ENCODE peak calls at places on chromosomes 3 and 15, in six cellular contexts. One of them, this sample, is unnamed.

GRCh38 chr3:172658344-172659245 is 52.3 kb downstream of the NCEH1 start:
- DNase-seq in CD8-positive, alpha-beta T cell: no peak
- DNase-seq in kidney: no peak
- DNase-seq in GM20000: no peak
- DNase-seq in IMR-90: peak; percentile 100
- DNase-seq in fibroblast of lung: peak; percentile 96
- DNase-seq in this sample: no peak

GRCh38 chr15:29825205-29825604 is 2.9 kb upstream of the TJP1 start:
- DNase-seq in CD8-positive, alpha-beta T cell: no peak
- DNase-seq in kidney: no peak
- DNase-seq in GM20000: no peak
- DNase-seq in IMR-90: no peak
- DNase-seq in fibroblast of lung: no peak
- DNase-seq in this sample: no peak

GRCh38 chr3:42655331-42655888 is 1.9 kb downstream of the ZBTB47 start:
- DNase-seq in CD8-positive, alpha-beta T cell: peak; percentile 48
- DNase-seq in kidney: peak; percentile 71
- DNase-seq in GM20000: peak; percentile 52
- DNase-seq in IMR-90: no peak
- DNase-seq in fibroblast of lung: peak; percentile 30
- DNase-seq in this sample: no peak

GRCh38 chr3:149611149-149611548 is 46.7 kb downstream of the WWTR1 start:
- DNase-seq in CD8-positive, alpha-beta T cell: no peak
- DNase-seq in kidney: no peak
- DNase-seq in GM20000: no peak
- DNase-seq in IMR-90: no peak
- DNase-seq in fibroblast of lung: no peak
- DNase-seq in this sample: no peak

GRCh38 chr3:18828637-18829036 is 319.7 kb upstream of the KCNH8 start:
- DNase-seq in CD8-positive, alpha-beta T cell: no peak
- DNase-seq in kidney: no peak
- DNase-seq in GM20000: no peak
- DNase-seq in IMR-90: no peak
- DNase-seq in fibroblast of lung: no peak
- DNase-seq in this sample: no peak

GRCh38 chr15:33206366-33206765 is 11.9 kb upstream of the FMN1 start:
- DNase-seq in CD8-positive, alpha-beta T cell: no peak
- DNase-seq in kidney: no peak
- DNase-seq in GM20000: no peak
- DNase-seq in IMR-90: no peak
- DNase-seq in fibroblast of lung: no peak
- DNase-seq in this sample: no peak

GRCh38 chr3:48090166-48090939 is 74.1 kb upstream of the MAP4 start:
- DNase-seq in CD8-positive, alpha-beta T cell: no peak
- DNase-seq in kidney: no peak
- DNase-seq in GM20000: no peak
- DNase-seq in IMR-90: no peak
- DNase-seq in fibroblast of lung: no peak
- DNase-seq in this sample: no peak

GRCh38 chr3:32360514-32360869 is 31.2 kb upstream of the CMTM7 start:
- DNase-seq in CD8-positive, alpha-beta T cell: no peak
- DNase-seq in kidney: no peak
- DNase-seq in GM20000: no peak
- DNase-seq in IMR-90: no peak
- DNase-seq in fibroblast of lung: no peak
- DNase-seq in this sample: no peak

GRCh38 chr3:29514170-29514569 is 233.3 kb downstream of the RBMS3 start:
- DNase-seq in CD8-positive, alpha-beta T cell: no peak
- DNase-seq in kidney: no peak
- DNase-seq in GM20000: no peak
- DNase-seq in IMR-90: no peak
- DNase-seq in fibroblast of lung: peak; percentile 38
- DNase-seq in this sample: no peak

GRCh38 chr3:107142171-107142570 is 235.1 kb upstream of the CCDC54 start:
- DNase-seq in CD8-positive, alpha-beta T cell: no peak
- DNase-seq in kidney: no peak
- DNase-seq in GM20000: no peak
- DNase-seq in IMR-90: no peak
- DNase-seq in fibroblast of lung: no peak
- DNase-seq in this sample: no peak

GRCh38 chr15:44194397-44195150 is 497 bp downstream of the FRMD5 start:
- DNase-seq in CD8-positive, alpha-beta T cell: peak; percentile 61
- DNase-seq in kidney: peak; percentile 78
- DNase-seq in GM20000: peak; percentile 13
- DNase-seq in IMR-90: peak; percentile 85
- DNase-seq in fibroblast of lung: peak; percentile 59
- DNase-seq in this sample: peak; percentile 70

GRCh38 chr3:159082514-159082913 is 280.7 kb downstream of the MFSD1 start:
- DNase-seq in CD8-positive, alpha-beta T cell: no peak
- DNase-seq in kidney: no peak
- DNase-seq in GM20000: no peak
- DNase-seq in IMR-90: peak; percentile 2
- DNase-seq in fibroblast of lung: no peak
- DNase-seq in this sample: no peak

GRCh38 chr3:175399156-175399840 is 540.2 kb downstream of the NAALADL2 start:
- DNase-seq in CD8-positive, alpha-beta T cell: no peak
- DNase-seq in kidney: no peak
- DNase-seq in GM20000: no peak
- DNase-seq in IMR-90: peak; percentile 20
- DNase-seq in fibroblast of lung: no peak
- DNase-seq in this sample: no peak

GRCh38 chr15:76585573-76585892 is 249.0 kb downstream of the ISL2 start:
- DNase-seq in CD8-positive, alpha-beta T cell: no peak
- DNase-seq in kidney: no peak
- DNase-seq in GM20000: no peak
- DNase-seq in IMR-90: no peak
- DNase-seq in fibroblast of lung: no peak
- DNase-seq in this sample: no peak

GRCh38 chr15:76584868-76585572 is 248.4 kb downstream of the ISL2 start:
- DNase-seq in CD8-positive, alpha-beta T cell: no peak
- DNase-seq in kidney: no peak
- DNase-seq in GM20000: no peak
- DNase-seq in IMR-90: no peak
- DNase-seq in fibroblast of lung: no peak
- DNase-seq in this sample: no peak

GRCh38 chr15:76588811-76589747 is 252.5 kb downstream of the ISL2 start:
- DNase-seq in CD8-positive, alpha-beta T cell: no peak
- DNase-seq in kidney: no peak
- DNase-seq in GM20000: no peak
- DNase-seq in IMR-90: no peak
- DNase-seq in fibroblast of lung: no peak
- DNase-seq in this sample: no peak
- TF ChIP-seq CTCF in CD8-positive, alpha-beta T cell: no peak
- TF ChIP-seq CTCF in kidney: no peak
- TF ChIP-seq CTCF in GM20000: no peak
- TF ChIP-seq CTCF in IMR-90: no peak
- TF ChIP-seq CTCF in fibroblast of lung: no peak
- TF ChIP-seq CTCF in this sample: no peak

DNA sequence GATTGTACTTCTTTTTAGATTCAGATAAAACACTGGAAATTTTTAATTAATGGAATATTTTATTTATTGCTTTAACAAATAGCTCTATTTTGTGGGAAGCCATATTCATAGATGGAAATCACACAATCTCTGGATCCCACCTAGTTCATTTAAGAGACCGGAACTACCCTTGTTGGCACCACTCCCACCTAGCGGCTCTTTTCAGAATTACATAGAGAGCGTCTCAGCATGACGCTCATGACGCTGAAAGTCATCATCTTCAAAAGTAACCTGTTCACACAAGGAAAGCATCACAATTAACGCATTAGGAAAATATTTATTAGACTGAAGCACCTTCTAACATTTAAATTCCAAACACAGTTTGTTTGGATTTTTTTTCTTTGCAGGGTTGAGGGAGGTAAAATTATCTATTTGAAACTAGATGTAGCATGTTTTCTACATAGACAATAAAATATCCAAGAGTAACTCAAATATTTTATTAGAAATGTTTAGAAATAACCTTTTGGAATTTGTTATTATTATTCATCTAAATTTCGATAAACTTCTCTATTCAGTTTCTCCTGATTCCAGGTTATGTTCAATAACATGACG is 214.9 kb upstream of the ARRDC4 start:
- DNase-seq in CD8-positive, alpha-beta T cell: no peak
- DNase-seq in kidney: no peak
- DNase-seq in GM20000: peak; percentile 29
- DNase-seq in IMR-90: no peak
- DNase-seq in fibroblast of lung: peak; percentile 6
- DNase-seq in this sample: no peak
- TF ChIP-seq CTCF in CD8-positive, alpha-beta T cell: peak; percentile 14
- TF ChIP-seq CTCF in kidney: peak; percentile 11
- TF ChIP-seq CTCF in GM20000: peak; percentile 3
- TF ChIP-seq CTCF in IMR-90: no peak
- TF ChIP-seq CTCF in fibroblast of lung: no peak
- TF ChIP-seq CTCF in this sample: peak; percentile 66

DNA sequence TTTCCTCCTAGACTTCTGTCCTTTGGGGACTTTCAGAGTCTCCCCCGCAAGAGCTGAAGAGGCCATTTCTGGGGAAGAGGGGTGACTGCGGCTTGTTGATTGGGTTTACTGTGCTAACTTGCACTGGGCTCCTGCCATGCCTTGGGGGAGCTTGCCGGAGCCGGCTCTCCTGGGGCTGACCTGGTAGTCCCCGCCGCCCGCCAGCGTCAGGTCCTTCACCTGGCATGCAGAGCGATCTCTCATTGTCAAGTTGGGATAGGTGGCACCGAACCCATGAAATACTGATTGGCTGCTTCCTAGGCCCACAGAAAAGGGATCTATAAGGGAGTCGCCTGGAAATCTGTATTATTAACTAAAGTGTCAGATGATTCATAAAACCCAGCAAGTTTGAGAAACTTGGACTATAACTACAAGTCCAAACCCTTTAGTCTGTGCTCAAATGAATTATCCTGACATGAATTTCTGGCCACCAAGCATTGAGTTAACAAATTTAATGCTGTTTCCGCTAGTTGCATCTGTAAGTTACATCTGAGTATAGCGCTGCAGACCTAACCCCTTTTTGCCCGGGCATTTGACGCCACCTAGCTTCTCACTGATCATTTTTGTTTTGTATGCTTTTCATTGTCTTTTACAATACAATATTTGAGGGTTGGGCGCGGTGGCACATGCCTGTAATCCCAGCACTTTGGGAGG is 605 bp upstream of the IMP3 start:
- DNase-seq in CD8-positive, alpha-beta T cell: peak; percentile 66
- DNase-seq in kidney: peak; percentile 11
- DNase-seq in GM20000: peak; percentile 68
- DNase-seq in IMR-90: peak; percentile 45
- DNase-seq in fibroblast of lung: peak; percentile 70
- DNase-seq in this sample: no peak
- TF ChIP-seq CTCF in CD8-positive, alpha-beta T cell: peak; percentile 62
- TF ChIP-seq CTCF in kidney: no peak
- TF ChIP-seq CTCF in GM20000: peak; percentile 23
- TF ChIP-seq CTCF in IMR-90: peak; percentile 36
- TF ChIP-seq CTCF in fibroblast of lung: peak; percentile 23
- TF ChIP-seq CTCF in this sample: no peak

DNA sequence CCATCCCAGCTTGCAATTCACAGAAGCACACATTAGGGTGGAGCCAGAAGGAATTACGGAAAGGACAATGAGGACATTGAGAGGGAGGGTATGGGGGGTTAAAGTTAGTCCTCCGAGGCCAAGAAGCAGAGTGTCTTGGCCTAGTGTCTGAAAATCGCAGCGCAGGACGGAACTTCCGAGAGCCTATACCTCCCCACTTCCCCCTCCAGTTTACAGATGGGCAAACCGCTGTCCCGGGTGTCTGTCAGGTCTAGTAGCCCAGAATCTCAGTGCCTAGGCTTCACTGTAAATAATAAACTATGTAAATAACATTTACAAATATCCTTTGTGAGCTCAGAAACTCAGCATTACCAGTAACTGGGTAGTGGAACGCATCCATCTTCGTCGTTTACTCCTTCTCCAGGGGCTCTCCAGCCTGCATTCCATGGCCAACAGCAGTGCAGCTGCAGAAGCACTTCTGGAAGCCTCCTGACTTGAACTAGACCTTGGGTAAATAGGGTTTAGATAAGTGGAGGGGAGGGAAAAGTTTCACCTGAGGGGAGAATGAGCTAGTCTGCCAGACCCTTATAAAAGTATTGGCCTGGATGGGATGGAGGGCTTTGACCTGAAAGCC is 962 bp downstream of the ADPRH start:
- DNase-seq in CD8-positive, alpha-beta T cell: no peak
- DNase-seq in kidney: no peak
- DNase-seq in GM20000: peak; percentile 81
- DNase-seq in IMR-90: no peak
- DNase-seq in fibroblast of lung: no peak
- DNase-seq in this sample: no peak
- TF ChIP-seq CTCF in CD8-positive, alpha-beta T cell: no peak
- TF ChIP-seq CTCF in kidney: no peak
- TF ChIP-seq CTCF in GM20000: no peak
- TF ChIP-seq CTCF in IMR-90: no peak
- TF ChIP-seq CTCF in fibroblast of lung: no peak
- TF ChIP-seq CTCF in this sample: no peak

GRCh38 chr15:73305331-73306211 is 63.2 kb downstream of the HCN4 start:
- DNase-seq in CD8-positive, alpha-beta T cell: no peak
- DNase-seq in kidney: no peak
- DNase-seq in GM20000: peak; percentile 60
- DNase-seq in IMR-90: peak; percentile 65
- DNase-seq in fibroblast of lung: peak; percentile 68
- DNase-seq in this sample: no peak
- TF ChIP-seq CTCF in CD8-positive, alpha-beta T cell: no peak
- TF ChIP-seq CTCF in kidney: peak; percentile 50
- TF ChIP-seq CTCF in GM20000: peak; percentile 61
- TF ChIP-seq CTCF in IMR-90: peak; percentile 66
- TF ChIP-seq CTCF in fibroblast of lung: peak; percentile 39
- TF ChIP-seq CTCF in this sample: no peak

This sample was measured in mesothelial cell of epicardium.